ENCODE peak calls at places on chromosome 14, in four cellular contexts. One of them, this sample, is unnamed.

GRCh38 chr14:67943947-67944346 is 124.4 kb downstream of the RAD51B start:
- DNase-seq in right lobe of liver: peak; percentile 66
- DNase-seq in Peyer's patch: no peak
- DNase-seq in H54: peak; percentile 4
- DNase-seq in this sample: peak; percentile 92

GRCh38 chr14:60760209-60760608 is 25.6 kb downstream of the MNAT1 start:
- DNase-seq in right lobe of liver: no peak
- DNase-seq in Peyer's patch: no peak
- DNase-seq in H54: no peak
- DNase-seq in this sample: no peak

GRCh38 chr14:53316504-53316903 is 163.4 kb upstream of the DDHD1 start:
- DNase-seq in right lobe of liver: no peak
- DNase-seq in Peyer's patch: no peak
- DNase-seq in H54: no peak
- DNase-seq in this sample: no peak

GRCh38 chr14:38931969-38932652 is 170.9 kb downstream of the SEC23A start:
- DNase-seq in right lobe of liver: no peak
- DNase-seq in Peyer's patch: no peak
- DNase-seq in H54: no peak
- DNase-seq in this sample: no peak

GRCh38 chr14:48568688-48569087 is 893.3 kb upstream of the MDGA2 start:
- DNase-seq in right lobe of liver: no peak
- DNase-seq in Peyer's patch: no peak
- DNase-seq in H54: no peak
- DNase-seq in this sample: no peak

GRCh38 chr14:50762001-50762930 is 68.7 kb downstream of the NIN start:
- DNase-seq in right lobe of liver: no peak
- DNase-seq in Peyer's patch: no peak
- DNase-seq in H54: peak; percentile 28
- DNase-seq in this sample: no peak

GRCh38 chr14:75981426-75981825 is 369 bp downstream of the TGFB3 start:
- DNase-seq in right lobe of liver: no peak
- DNase-seq in Peyer's patch: no peak
- DNase-seq in H54: peak; percentile 17
- DNase-seq in this sample: peak; percentile 28

GRCh38 chr14:64910847-64911495 is 3.3 kb upstream of the CHURC1 start:
- DNase-seq in right lobe of liver: no peak
- DNase-seq in Peyer's patch: no peak
- DNase-seq in H54: no peak
- DNase-seq in this sample: no peak

GRCh38 chr14:67908061-67908767 is 88.6 kb downstream of the RAD51B start:
- DNase-seq in right lobe of liver: no peak
- DNase-seq in Peyer's patch: no peak
- DNase-seq in H54: no peak
- DNase-seq in this sample: no peak

GRCh38 chr14:24948261-24948847 is 101.6 kb downstream of the STXBP6 start:
- DNase-seq in right lobe of liver: no peak
- DNase-seq in Peyer's patch: no peak
- DNase-seq in H54: no peak
- DNase-seq in this sample: no peak

GRCh38 chr14:105486974-105487448 is 325 bp downstream of the CRIP1 start:
- DNase-seq in right lobe of liver: no peak
- DNase-seq in Peyer's patch: peak; percentile 92
- DNase-seq in H54: no peak
- DNase-seq in this sample: no peak

DNA sequence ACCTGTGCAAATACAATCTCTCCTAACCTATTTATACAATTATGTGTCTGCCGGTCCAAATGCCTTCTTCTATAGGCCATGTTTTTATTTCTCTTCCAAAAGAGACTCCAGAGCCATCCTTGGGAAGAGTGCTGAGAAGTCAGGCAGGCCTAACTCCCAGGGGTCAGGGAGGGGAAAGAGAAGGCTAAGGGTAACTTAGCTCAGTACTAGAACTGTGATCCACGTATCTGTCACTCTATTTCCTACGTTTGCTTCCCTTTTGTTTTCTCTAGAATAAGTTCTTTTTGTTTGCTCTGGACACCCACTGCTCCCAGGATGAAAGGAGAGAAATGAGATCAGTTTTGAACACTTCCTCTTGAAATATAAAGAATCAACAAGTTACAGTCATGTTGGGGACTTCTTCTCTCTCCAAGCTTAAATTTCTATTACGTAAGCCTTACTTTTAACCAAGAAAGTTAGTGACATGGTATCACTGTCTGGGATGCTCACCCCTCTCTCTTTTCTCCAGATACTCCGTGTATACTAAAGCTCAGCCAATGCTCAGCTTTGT is 79.2 kb downstream of the DAD1 start:
- DNase-seq in right lobe of liver: no peak
- DNase-seq in Peyer's patch: no peak
- DNase-seq in H54: no peak
- DNase-seq in this sample: no peak
- TF ChIP-seq POLR2A in right lobe of liver: no peak
- TF ChIP-seq POLR2A in Peyer's patch: no peak
- TF ChIP-seq POLR2A in H54: no peak
- TF ChIP-seq POLR2A in this sample: no peak

DNA sequence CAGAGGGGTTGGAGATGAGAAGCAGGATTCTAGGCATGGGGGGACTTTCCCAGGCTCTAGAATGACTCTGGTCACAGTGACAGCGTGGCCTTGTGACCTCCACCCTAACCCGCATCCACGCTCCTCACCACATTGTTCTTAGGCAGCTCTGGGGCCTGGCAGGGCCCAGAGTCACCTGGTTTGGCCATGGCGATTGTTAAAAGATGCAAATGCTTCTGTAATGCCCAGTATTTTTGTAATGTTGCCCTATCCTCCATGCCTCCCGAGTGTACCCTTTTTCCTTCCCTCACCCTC is 19.1 kb upstream of the EML1 start:
- DNase-seq in right lobe of liver: no peak
- DNase-seq in Peyer's patch: no peak
- DNase-seq in H54: no peak
- DNase-seq in this sample: no peak
- TF ChIP-seq POLR2A in right lobe of liver: no peak
- TF ChIP-seq POLR2A in Peyer's patch: no peak
- TF ChIP-seq POLR2A in H54: no peak
- TF ChIP-seq POLR2A in this sample: no peak

DNA sequence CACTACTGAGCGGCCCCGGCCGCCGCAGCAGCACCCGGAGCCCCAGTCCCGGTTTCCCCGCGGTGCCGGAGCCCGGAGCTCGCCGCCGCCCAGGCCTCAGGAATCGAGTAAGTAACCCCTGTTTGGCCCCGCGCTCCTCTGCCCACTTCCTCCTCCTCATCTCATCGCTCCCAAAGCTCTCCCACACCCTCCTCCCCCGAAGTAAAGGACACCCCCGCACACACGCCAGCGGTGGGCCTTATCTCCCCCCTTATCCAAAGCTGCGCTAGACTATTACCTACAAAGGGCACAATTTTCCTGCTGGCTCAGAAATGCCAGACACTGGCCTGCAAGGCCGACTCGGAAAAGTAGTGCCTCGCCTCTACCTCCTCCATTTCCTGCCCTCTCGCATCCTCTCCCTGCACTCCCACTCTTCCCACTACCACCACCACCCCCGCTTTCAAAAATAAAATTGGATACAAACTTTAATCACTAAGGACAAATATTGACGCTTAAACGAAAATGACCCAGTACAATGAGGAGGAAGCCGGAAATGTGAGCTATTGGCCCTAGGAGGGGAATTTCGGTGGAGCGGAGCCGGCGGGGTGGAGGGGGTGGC is 581 bp upstream of the FOXG1 start:
- DNase-seq in right lobe of liver: no peak
- DNase-seq in Peyer's patch: no peak
- DNase-seq in H54: no peak
- DNase-seq in this sample: no peak
- TF ChIP-seq POLR2A in right lobe of liver: no peak
- TF ChIP-seq POLR2A in Peyer's patch: no peak
- TF ChIP-seq POLR2A in H54: no peak
- TF ChIP-seq POLR2A in this sample: no peak

GRCh38 chr14:74927225-74927624 is 4.2 kb upstream of the RPS6KL1 start:
- DNase-seq in right lobe of liver: no peak
- DNase-seq in Peyer's patch: no peak
- DNase-seq in H54: no peak
- DNase-seq in this sample: no peak
- TF ChIP-seq POLR2A in right lobe of liver: no peak
- TF ChIP-seq POLR2A in Peyer's patch: no peak
- TF ChIP-seq POLR2A in H54: no peak
- TF ChIP-seq POLR2A in this sample: no peak

GRCh38 chr14:49598479-49599301 is at the start of gene LRR1:
- DNase-seq in right lobe of liver: peak; percentile 90
- DNase-seq in Peyer's patch: peak; percentile 94
- DNase-seq in H54: peak; percentile 47
- DNase-seq in this sample: peak; percentile 91
- TF ChIP-seq POLR2A in right lobe of liver: peak; percentile 71
- TF ChIP-seq POLR2A in Peyer's patch: peak; percentile 70
- TF ChIP-seq POLR2A in H54: peak; percentile 60
- TF ChIP-seq POLR2A in this sample: no peak

GRCh38 chr14:22871200-22871961 is at the start of gene LRP10:
- DNase-seq in right lobe of liver: peak; percentile 97
- DNase-seq in Peyer's patch: peak; percentile 95
- DNase-seq in H54: peak; percentile 64
- DNase-seq in this sample: peak; percentile 96
- TF ChIP-seq POLR2A in right lobe of liver: peak; percentile 88
- TF ChIP-seq POLR2A in Peyer's patch: peak; percentile 82
- TF ChIP-seq POLR2A in H54: no peak
- TF ChIP-seq POLR2A in this sample: peak; percentile 63

This sample was measured in testis.